ENCODE peak calls at places on chromosome 2, in six cellular contexts. D is activated effector memory CD4-positive, alpha-beta T cell treated with Interleukin-2 at 50 U/mL for 16 hours; B is psoas muscle; M is RCC 7860; J is neural crest cell; V is suprapubic skin. R is an unnamed sample.

GRCh38 chr2:111119004-111119846 is 1.5 kb upstream of the BCL2L11 start:
- DNase-seq in D (peak), B (peak), M (no peak), J (peak), V (peak), R (peak)

GRCh38 chr2:179932786-179933185 is 71.4 kb upstream of the ZNF385B start:
- DNase-seq in D (no peak), B (no peak), M (no peak), J (no peak), V (no peak), R (no peak)

GRCh38 chr2:64260093-64260808 is 116.0 kb upstream of the PELI1 start:
- DNase-seq in D (no peak), B (no peak), M (no peak), J (no peak), V (no peak), R (no peak)

GRCh38 chr2:202215179-202215578 is 23.2 kb downstream of the SUMO1 start:
- DNase-seq in D (no peak), B (no peak), M (no peak), J (no peak), V (no peak), R (no peak)

GRCh38 chr2:175135177-175135576 is 32.8 kb downstream of the ATF2 start:
- DNase-seq in D (no peak), B (no peak), M (no peak), J (no peak), V (no peak), R (no peak)

GRCh38 chr2:48249631-48250473 is 280.1 kb upstream of the STON1 start:
- DNase-seq in D (no peak), B (no peak), M (no peak), J (no peak), V (no peak), R (peak)

GRCh38 chr2:99106905-99107304 is 34.6 kb upstream of the C2orf15 start:
- DNase-seq in D (no peak), B (no peak), M (no peak), J (no peak), V (no peak), R (no peak)

GRCh38 chr2:55489467-55490062 is 30.0 kb upstream of the CFAP36 start:
- DNase-seq in D (no peak), B (no peak), M (no peak), J (no peak), V (no peak), R (no peak)

GRCh38 chr2:2059199-2059598 is 271.9 kb downstream of the MYT1L start:
- DNase-seq in D (no peak), B (no peak), M (no peak), J (no peak), V (no peak), R (no peak)

GRCh38 chr2:41136966-41137494 is 685.1 kb upstream of the SLC8A1 start:
- DNase-seq in D (no peak), B (no peak), M (no peak), J (no peak), V (no peak), R (no peak)

GRCh38 chr2:212083492-212083891 is 455.1 kb downstream of the ERBB4 start:
- DNase-seq in D (no peak), B (no peak), M (no peak), J (no peak), V (no peak), R (no peak)

GRCh38 chr2:136173126-136173525 is 55.2 kb upstream of the CXCR4 start:
- DNase-seq in D (no peak), B (no peak), M (no peak), J (no peak), V (no peak), R (peak)

GRCh38 chr2:111663471-111663951 is 220.5 kb downstream of the ANAPC1 start:
- DNase-seq in D (no peak), B (no peak), M (no peak), J (no peak), V (no peak), R (peak)

GRCh38 chr2:240219208-240219890 is 78.9 kb upstream of the OTOS start:
- DNase-seq in D (no peak), B (no peak), M (no peak), J (no peak), V (peak), R (no peak)

GRCh38 chr2:71833855-71834554 is 313.7 kb downstream of the CYP26B1 start:
- DNase-seq in D (no peak), B (peak), M (peak), J (no peak), V (peak), R (no peak)

GRCh38 chr2:84874381-84875212 is 6.3 kb downstream of the TRABD2A start:
- DNase-seq in D (no peak), B (no peak), M (no peak), J (no peak), V (peak), R (no peak)